ENCODE peak calls at places on chromosomes 3 and 15, in five cellular contexts. B is GM12865, L is cardiac fibroblast, A is coronary artery, J is right lobe of liver. C is an unnamed sample.

GRCh38 chr15:27821273-27821672 is 277.8 kb downstream of the OCA2 start:
- DNase-seq in B (no peak), L (no peak), A (no peak), J (no peak), C (no peak)

GRCh38 chr3:181354140-181354539 is 357.6 kb upstream of the SOX2 start:
- DNase-seq in B (no peak), L (no peak), A (no peak), J (no peak), C (no peak)

GRCh38 chr3:127147291-127147905 is 45.5 kb upstream of the PRR23E start:
- DNase-seq in B (no peak), L (no peak), A (no peak), J (no peak), C (no peak)

GRCh38 chr3:106728315-106728821 is 648.9 kb upstream of the CCDC54 start:
- DNase-seq in B (no peak), L (peak; percentile 99), A (no peak), J (no peak), C (no peak)

GRCh38 chr15:95470997-95471692 is 859.4 kb upstream of the NR2F2 start:
- DNase-seq in B (no peak), L (peak; percentile 64), A (no peak), J (no peak), C (no peak)

GRCh38 chr15:79025201-79025600 is 65.4 kb downstream of the RASGRF1 start:
- DNase-seq in B (peak; percentile 39), L (no peak), A (no peak), J (no peak), C (peak; percentile 32)

GRCh38 chr15:68278345-68279217 is 1.0 kb downstream of the FEM1B start:
- DNase-seq in B (peak; percentile 23), L (peak; percentile 71), A (peak; percentile 86), J (no peak), C (no peak)

GRCh38 chr3:152298393-152299242 is 29.9 kb downstream of the MBNL1 start:
- DNase-seq in B (peak; percentile 88), L (peak; percentile 96), A (no peak), J (peak; percentile 36), C (peak; percentile 73)

GRCh38 chr3:23198801-23199200 is 4.3 kb upstream of the UBE2E2 start:
- DNase-seq in B (no peak), L (no peak), A (no peak), J (no peak), C (no peak)

GRCh38 chr3:151445283-151446001 is 15.4 kb downstream of the IGSF10 start:
- DNase-seq in B (peak; percentile 23), L (peak; percentile 88), A (no peak), J (no peak), C (peak; percentile 55)

GRCh38 chr15:101523560-101523940 is 34.0 kb upstream of the PCSK6 start:
- DNase-seq in B (no peak), L (no peak), A (no peak), J (no peak), C (no peak)

GRCh38 chr3:174125267-174125844 is 727.8 kb downstream of the NLGN1 start:
- DNase-seq in B (no peak), L (peak; percentile 62), A (no peak), J (no peak), C (no peak)

GRCh38 chr3:186476044-186476468 is 68.1 kb downstream of the CRYGS start:
- DNase-seq in B (peak; percentile 43), L (no peak), A (no peak), J (peak; percentile 28), C (no peak)

GRCh38 chr15:63906266-63906584 is 72.5 kb upstream of the HERC1 start:
- DNase-seq in B (no peak), L (no peak), A (no peak), J (no peak), C (peak; percentile 55)

GRCh38 chr3:142226474-142226873 is 1.1 kb upstream of the GK5 start:
- DNase-seq in B (no peak), L (no peak), A (no peak), J (no peak), C (no peak)

GRCh38 chr15:66752078-66752477 is 50.0 kb downstream of the SMAD6 start:
- DNase-seq in B (no peak), L (no peak), A (no peak), J (peak; percentile 5), C (no peak)

GRCh38 chr3:104066658-104067057 is 1300.1 kb upstream of the ALCAM start:
- DNase-seq in B (no peak), L (peak; percentile 19), A (no peak), J (no peak), C (no peak)

GRCh38 chr3:55588120-55588765 is 101.1 kb upstream of the WNT5A start:
- DNase-seq in B (peak; percentile 57), L (no peak), A (no peak), J (no peak), C (no peak)

GRCh38 chr3:38560284-38560683 is 64.1 kb downstream of the EXOG start:
- DNase-seq in B (no peak), L (no peak), A (peak; percentile 53), J (no peak), C (no peak)

GRCh38 chr3:30075514-30075913 is 530.9 kb upstream of the TGFBR2 start:
- DNase-seq in B (no peak), L (no peak), A (no peak), J (no peak), C (no peak)

GRCh38 chr3:126104742-126105605 is 21.1 kb upstream of the SLC41A3 start:
- DNase-seq in B (no peak), L (no peak), A (peak; percentile 56), J (no peak), C (peak; percentile 59)

GRCh38 chr15:25777047-25777446 is 86.1 kb downstream of the ATP10A start:
- DNase-seq in B (no peak), L (no peak), A (peak; percentile 73), J (no peak), C (no peak)

GRCh38 chr3:11712646-11713045 is 68.9 kb upstream of the VGLL4 start:
- DNase-seq in B (no peak), L (no peak), A (no peak), J (no peak), C (no peak)

GRCh38 chr3:36989568-36989967 is 3.4 kb downstream of the EPM2AIP1 start:
- DNase-seq in B (no peak), L (no peak), A (no peak), J (no peak), C (no peak)
- H3K4me3 ChIP-seq in B (peak overlapping the region; percentile 88), L (peak overlapping the region; percentile 1), A (peak overlapping the region; percentile 84), J (no peak overlapping the region), C (peak overlapping the region; percentile 79)

GRCh38 chr15:93088200-93088980 is 621 bp downstream of the RGMA start:
- DNase-seq in B (no peak), L (peak; percentile 19), A (no peak), J (no peak), C (peak; percentile 39)
- H3K4me3 ChIP-seq in B (no peak overlapping the region), L (peak overlapping the region; percentile 14), A (peak overlapping the region; percentile 79), J (peak overlapping the region; percentile 37), C (peak overlapping the region; percentile 74)

GRCh38 chr3:98741121-98741716 is 21.9 kb upstream of the ST3GAL6 start:
- DNase-seq in B (no peak), L (peak; percentile 82), A (no peak), J (no peak), C (no peak)

GRCh38 chr3:98743071-98743470 is 20.1 kb upstream of the ST3GAL6 start:
- DNase-seq in B (no peak), L (no peak), A (no peak), J (no peak), C (no peak)

GRCh38 chr3:98737301-98737700 is 25.8 kb upstream of the ST3GAL6 start:
- DNase-seq in B (no peak), L (no peak), A (no peak), J (no peak), C (no peak)

GRCh38 chr3:98744283-98744682 is 18.9 kb upstream of the ST3GAL6 start:
- DNase-seq in B (peak; percentile 71), L (no peak), A (no peak), J (no peak), C (no peak)

GRCh38 chr3:98740324-98740723 is 22.8 kb upstream of the ST3GAL6 start:
- DNase-seq in B (no peak), L (no peak), A (no peak), J (no peak), C (no peak)
- H3K4me3 ChIP-seq in B (peak overlapping the region; percentile 22), L (no peak overlapping the region), A (no peak overlapping the region), J (no peak overlapping the region), C (no peak overlapping the region)

GRCh38 chr3:129596194-129597086 is 10.0 kb downstream of the PLXND1 start:
- DNase-seq in B (no peak), L (peak; percentile 99), A (peak; percentile 98), J (peak; percentile 66), C (peak; percentile 90)

GRCh38 chr3:129595544-129596193 is 10.8 kb downstream of the PLXND1 start:
- DNase-seq in B (no peak), L (no peak), A (no peak), J (no peak), C (no peak)

GRCh38 chr3:129598484-129598883 is 8.0 kb downstream of the PLXND1 start:
- DNase-seq in B (no peak), L (no peak), A (no peak), J (no peak), C (no peak)

GRCh38 chr3:129597792-129598381 is 8.6 kb downstream of the PLXND1 start:
- DNase-seq in B (no peak), L (peak; percentile 54), A (no peak), J (no peak), C (no peak)

DNA sequence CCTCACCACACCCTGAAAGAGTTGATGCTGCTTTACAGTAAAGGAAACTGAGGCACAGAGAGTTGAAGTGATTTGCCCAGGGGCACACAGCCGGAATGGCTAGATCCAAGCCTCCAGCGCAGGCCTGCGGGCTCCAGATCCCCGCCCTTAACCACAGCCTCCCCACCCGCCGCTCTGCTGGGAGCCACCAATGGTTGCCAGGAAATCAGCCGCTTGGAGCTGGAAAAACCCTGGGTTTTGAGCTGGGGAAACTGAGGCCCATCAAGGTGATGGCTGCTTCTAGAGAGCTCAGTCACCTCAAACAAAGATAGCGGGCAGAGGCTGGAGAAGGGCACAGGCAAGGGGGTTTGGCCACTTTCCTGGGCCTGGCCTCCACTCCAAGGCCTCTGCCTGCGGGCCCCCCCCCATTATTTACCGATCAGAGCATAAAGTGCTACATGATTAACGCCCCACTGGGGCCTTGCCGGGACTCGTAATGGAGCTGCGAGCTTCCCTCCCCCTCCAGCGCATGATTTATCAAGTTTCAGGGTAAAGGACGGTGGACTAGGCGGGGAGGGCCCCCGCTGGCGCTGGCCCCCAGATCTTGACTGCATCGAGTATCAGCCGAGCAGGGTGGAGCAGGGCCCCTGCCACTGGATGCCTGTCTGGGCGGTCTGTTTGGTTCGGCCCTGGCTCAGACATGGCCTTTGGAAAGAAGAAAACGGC is 9.2 kb downstream of the PLXND1 start:
- DNase-seq in B (no peak), L (peak; percentile 69), A (no peak), J (no peak), C (no peak)
- H3K4me3 ChIP-seq in B (no peak overlapping the region), L (peak overlapping the region; percentile 41), A (peak overlapping the region; percentile 64), J (no peak overlapping the region), C (peak overlapping the region; percentile 26)

DNA sequence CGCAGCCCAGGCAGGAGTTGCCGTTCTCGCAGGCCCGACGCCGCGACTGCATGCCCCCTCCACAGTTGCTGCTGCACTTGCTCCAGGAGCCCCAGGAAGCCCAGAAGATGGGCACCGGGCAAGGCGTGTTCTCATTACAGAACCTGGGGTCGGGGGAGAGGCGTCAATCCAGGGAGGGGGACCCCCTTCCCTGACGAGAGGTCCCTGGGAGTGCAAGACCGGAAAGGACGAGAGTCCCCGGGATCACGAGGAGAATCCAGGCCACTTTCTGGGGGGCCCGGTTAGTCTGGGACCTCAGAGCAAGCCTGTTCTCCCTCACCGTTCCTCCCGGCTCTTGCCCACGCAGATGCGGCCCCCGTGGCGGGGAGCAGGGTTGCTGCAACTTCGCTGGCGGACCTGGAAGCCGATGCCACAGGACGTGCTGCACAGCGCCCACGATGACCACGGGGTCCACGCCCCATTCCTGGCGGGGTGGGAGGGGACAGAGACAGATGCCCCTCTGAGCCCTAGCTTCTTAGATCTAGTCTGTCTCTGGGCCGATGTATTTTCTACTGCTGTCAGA is 113.9 kb downstream of the SEMA5B start:
- DNase-seq in B (no peak), L (no peak), A (peak; percentile 60), J (no peak), C (no peak)
- H3K4me3 ChIP-seq in B (no peak overlapping the region), L (no peak overlapping the region), A (no peak overlapping the region), J (no peak overlapping the region), C (no peak overlapping the region)

C was measured in tibial artery.